ENCODE peak calls at places on chromosomes 12 and 14, in six cellular contexts. B, V, A, S, H and Q are unnamed samples. For H3K4me1, the result is how much of the 10 kb centered on the place peaks cover.

GRCh38 chr12:12219664-12220063 is 47.2 kb downstream of the LRP6 start:
- DNase-seq in B (no peak), S (no peak), V (no peak), H (no peak), A (no peak), Q (no peak)

GRCh38 chr12:41769810-41770209 is 374.9 kb downstream of the GXYLT1 start:
- DNase-seq in S (no peak), A (no peak), V (no peak), B (no peak), H (no peak), Q (no peak)

GRCh38 chr12:2834581-2835491 is at the start of gene NRIP2:
- DNase-seq in B (no peak), S (no peak), V (no peak), A (no peak), H (peak), Q (no peak)

GRCh38 chr12:91091916-91092715 is 19.2 kb downstream of the LUM start:
- DNase-seq in B (no peak), V (no peak), A (no peak), H (no peak), S (no peak), Q (no peak)

GRCh38 chr12:57135487-57135886 is 7.2 kb downstream of the LRP1 start:
- DNase-seq in B (no peak), H (peak), S (no peak), V (no peak), A (no peak), Q (no peak)

GRCh38 chr14:93728651-93729016 is 59.7 kb downstream of the PRIMA1 start:
- DNase-seq in H (no peak), A (no peak), V (no peak), B (no peak), S (no peak), Q (no peak)

GRCh38 chr12:82651489-82651888 is 35.2 kb upstream of the TMTC2 start:
- DNase-seq in V (peak), S (no peak), B (no peak), H (no peak), A (no peak), Q (no peak)

GRCh38 chr12:22787557-22787956 is 162.6 kb downstream of the ETNK1 start:
- DNase-seq in S (no peak), B (no peak), A (no peak), V (no peak), H (no peak), Q (no peak)

GRCh38 chr12:96141216-96141944 is 52.8 kb upstream of the ELK3 start:
- DNase-seq in S (no peak), B (no peak), A (no peak), V (no peak), H (no peak), Q (no peak)

GRCh38 chr14:106201376-106201775 is 675.0 kb downstream of the TMEM121 start:
- DNase-seq in B (no peak), A (no peak), H (no peak), V (no peak), S (peak), Q (no peak)

DNA sequence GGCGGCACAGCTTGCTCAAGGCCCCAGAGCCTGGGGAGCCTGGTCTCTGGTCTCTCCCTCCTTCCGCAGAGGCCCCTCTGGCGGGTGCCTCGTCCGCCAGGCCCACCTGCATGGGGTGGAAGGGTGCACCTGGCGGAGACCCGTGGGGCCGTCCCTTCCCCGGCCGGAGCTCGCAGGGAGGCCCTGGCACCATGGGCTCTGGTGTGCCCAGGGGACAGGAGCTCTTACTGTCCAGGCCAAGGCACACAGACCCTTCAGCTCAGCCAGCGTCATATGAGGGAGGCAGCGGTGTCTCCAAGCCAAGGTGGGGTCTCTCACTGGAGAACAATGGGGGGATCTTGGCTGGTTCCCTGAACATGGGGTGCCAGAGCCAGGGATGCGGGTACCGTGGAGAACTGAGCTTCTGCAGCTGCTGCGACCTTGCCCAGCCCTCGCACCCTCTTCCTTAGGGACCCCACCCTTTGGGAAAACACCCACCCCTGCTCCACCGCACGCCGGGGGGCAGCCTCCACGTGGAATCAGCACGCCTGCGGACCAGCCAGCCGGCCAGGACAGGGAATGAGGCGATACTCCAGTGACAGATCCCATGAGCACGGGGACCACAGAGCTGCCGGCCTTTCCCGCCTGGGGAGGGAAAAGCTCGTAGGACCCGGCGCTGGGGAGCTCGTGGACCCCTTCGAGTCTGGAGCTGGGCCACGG is 25.7 kb upstream of the GALNT9 start:
- DNase-seq in H (peak), A (no peak), S (no peak), V (no peak), B (no peak), Q (no peak)
- TF ChIP-seq CTCF in H (no peak), A (no peak), S (no peak), V (no peak), B (no peak), Q (no peak)

GRCh38 chr12:24899503-24900098 is 49.3 kb downstream of the BCAT1 start:
- DNase-seq in H (no peak), A (no peak), V (no peak), S (no peak), B (no peak), Q (no peak)

GRCh38 chr12:24902521-24903304 is 46.2 kb downstream of the BCAT1 start:
- DNase-seq in H (peak), S (no peak), A (no peak), V (no peak), B (no peak), Q (peak)

GRCh38 chr12:24903305-24904088 is 45.4 kb downstream of the BCAT1 start:
- DNase-seq in B (no peak), A (no peak), H (no peak), V (no peak), S (no peak), Q (peak)

GRCh38 chr12:24904871-24905270 is 44.0 kb downstream of the BCAT1 start:
- DNase-seq in B (no peak), S (no peak), A (no peak), V (no peak), H (no peak), Q (no peak)

GRCh38 chr12:24901975-24902461 is 46.9 kb downstream of the BCAT1 start:
- DNase-seq in H (no peak), A (no peak), S (no peak), V (no peak), B (no peak), Q (no peak)
- H3K4me1 ChIP-seq in H (under half), A (under half), S (under half), V (under half), B (under half), Q (under half)

GRCh38 chr14:73751157-73751691 is 37.0 kb upstream of the PNMA1 start:
- DNase-seq in S (no peak), B (no peak), V (no peak), A (no peak), H (no peak), Q (no peak)

GRCh38 chr14:73753043-73753886 is 39.1 kb upstream of the PNMA1 start:
- DNase-seq in V (no peak), H (no peak), A (peak), B (no peak), S (peak), Q (no peak)

GRCh38 chr14:73753887-73754880 is 40.0 kb upstream of the PNMA1 start:
- DNase-seq in A (peak), V (no peak), H (no peak), S (no peak), B (no peak), Q (no peak)

GRCh38 chr14:73750161-73750901 is 36.1 kb upstream of the PNMA1 start:
- DNase-seq in B (peak), A (no peak), H (no peak), V (no peak), S (no peak), Q (no peak)

DNA sequence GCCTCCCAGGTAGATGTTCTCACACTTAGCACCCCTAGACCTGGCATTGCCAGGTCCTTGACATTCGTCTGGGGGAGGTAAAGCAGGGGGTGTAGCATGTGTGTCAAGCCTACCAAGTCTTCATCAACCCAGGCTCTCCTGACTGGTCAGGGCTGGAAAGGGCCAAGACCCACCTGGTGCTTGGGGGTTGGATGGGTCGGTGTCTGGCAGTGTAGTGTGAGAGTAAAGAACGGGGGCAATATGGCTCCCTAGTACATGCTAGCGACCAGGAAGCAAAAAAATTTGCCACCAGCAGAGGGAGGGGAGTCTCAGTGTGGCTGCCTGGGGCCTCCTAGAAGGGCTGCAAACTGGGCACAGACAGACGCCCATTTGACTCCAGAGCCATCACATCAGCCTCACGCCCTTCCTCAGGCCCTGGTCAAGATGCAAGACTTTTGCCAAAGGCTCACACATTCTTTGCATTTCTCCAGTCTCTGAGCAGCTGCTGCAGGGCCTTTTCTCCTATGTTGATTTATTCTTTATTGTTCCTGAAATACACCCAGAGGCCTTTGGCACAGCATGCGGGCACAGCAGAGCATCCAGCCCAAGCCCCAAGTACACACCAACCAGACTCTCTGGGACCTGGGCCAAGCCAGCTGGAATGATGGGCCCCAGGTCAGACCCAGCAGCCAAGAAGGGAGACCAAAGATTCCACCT is 38.3 kb upstream of the PNMA1 start:
- DNase-seq in S (no peak), A (peak), V (no peak), H (peak), B (no peak), Q (no peak)
- TF ChIP-seq CTCF in S (peak), A (peak), V (no peak), H (peak), B (no peak), Q (peak)

GRCh38 chr14:104678901-104679705 is 10.3 kb upstream of the INF2 start:
- DNase-seq in V (no peak), S (no peak), B (no peak), H (peak), A (no peak), Q (no peak)

GRCh38 chr14:104676694-104677505 is 12.5 kb upstream of the INF2 start:
- DNase-seq in B (no peak), H (peak), A (no peak), S (no peak), V (no peak), Q (peak)

GRCh38 chr14:104678346-104678745 is 11.1 kb upstream of the INF2 start:
- DNase-seq in A (no peak), V (no peak), S (no peak), H (peak), B (no peak), Q (no peak)

GRCh38 chr14:104676130-104676693 is 13.2 kb upstream of the INF2 start:
- DNase-seq in V (no peak), H (no peak), S (no peak), B (no peak), A (no peak), Q (peak)

DNA sequence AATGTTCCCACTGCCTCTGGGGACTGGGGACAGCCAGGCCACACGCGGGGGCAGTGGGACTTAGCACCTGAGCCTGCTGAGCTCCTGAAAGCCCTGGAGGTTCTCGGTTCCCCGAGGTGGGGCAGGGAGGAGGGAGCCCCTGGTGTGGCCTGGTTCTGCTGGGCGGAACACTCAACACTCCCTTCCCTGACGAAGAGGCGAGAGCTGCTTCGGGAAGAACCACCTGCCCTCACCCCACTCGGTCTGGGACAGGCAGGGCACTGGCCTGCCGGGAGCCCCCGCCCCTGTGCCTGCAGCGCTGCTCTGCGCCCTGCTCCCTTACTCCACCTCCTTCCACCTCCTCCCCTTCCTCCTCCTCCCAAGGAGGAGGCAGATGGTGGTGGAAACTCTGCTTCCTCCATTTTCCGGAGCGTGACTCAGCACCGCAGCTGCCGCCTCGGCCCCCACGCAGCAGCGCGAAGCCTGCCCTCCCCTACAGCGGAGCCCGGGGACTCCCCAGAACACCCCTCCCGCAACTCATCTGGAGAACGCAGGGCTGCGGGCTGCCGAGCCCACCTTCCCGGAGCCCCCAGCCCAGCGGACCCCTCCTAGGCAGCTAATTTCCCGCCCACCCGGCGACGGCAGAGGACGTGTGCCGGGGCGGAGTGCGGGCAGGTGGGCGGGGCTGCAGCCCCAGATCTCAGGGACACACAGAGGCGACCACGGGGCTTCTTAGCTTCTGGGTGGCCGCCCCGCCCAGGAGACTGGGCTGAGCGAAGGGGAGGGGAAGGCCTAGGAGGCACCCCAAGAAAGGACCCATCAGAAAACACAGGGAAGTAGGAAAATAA is 11.7 kb upstream of the INF2 start:
- DNase-seq in S (peak), B (peak), A (peak), V (no peak), H (peak), Q (no peak)
- H3K4me1 ChIP-seq in S (half or more), B (under half), A (under half), V (half or more), H (under half), Q (half or more)

DNA sequence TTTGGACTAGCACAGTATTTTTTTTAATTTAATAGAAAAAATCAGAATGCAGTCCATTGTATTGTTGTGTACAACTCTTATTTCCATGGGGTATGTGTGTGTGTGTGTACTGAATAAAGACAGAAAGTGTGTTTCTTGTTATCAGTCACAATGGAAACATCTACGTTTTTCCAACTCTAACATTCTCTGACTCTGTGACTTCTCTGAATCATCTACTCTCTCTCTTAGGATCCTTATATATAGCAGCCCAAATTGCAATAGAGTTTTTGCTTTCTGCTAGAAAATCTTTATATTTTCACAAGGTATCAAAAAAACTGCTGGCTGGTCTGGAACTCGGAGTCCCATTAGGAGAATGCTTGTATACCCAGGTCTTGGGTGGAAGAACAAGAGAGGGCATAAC is 138.9 kb upstream of the ARID2 start:
- DNase-seq in H (no peak), A (no peak), S (no peak), V (no peak), B (no peak), Q (no peak)
- TF ChIP-seq CTCF in H (no peak), A (no peak), S (no peak), V (no peak), B (no peak), Q (no peak)

GRCh38 chr14:72613196-72613974 is 280.5 kb downstream of the DPF3 start:
- DNase-seq in S (no peak), B (peak), A (no peak), V (no peak), H (peak), Q (peak)

GRCh38 chr14:72610831-72611200 is 283.1 kb downstream of the DPF3 start:
- DNase-seq in V (no peak), B (no peak), A (no peak), H (no peak), S (no peak), Q (no peak)

GRCh38 chr14:72610096-72610830 is 283.6 kb downstream of the DPF3 start:
- DNase-seq in A (no peak), V (no peak), B (no peak), S (no peak), H (no peak), Q (no peak)

GRCh38 chr14:72611506-72611905 is 282.4 kb downstream of the DPF3 start:
- DNase-seq in B (no peak), H (no peak), A (no peak), V (no peak), S (no peak), Q (peak)

DNA sequence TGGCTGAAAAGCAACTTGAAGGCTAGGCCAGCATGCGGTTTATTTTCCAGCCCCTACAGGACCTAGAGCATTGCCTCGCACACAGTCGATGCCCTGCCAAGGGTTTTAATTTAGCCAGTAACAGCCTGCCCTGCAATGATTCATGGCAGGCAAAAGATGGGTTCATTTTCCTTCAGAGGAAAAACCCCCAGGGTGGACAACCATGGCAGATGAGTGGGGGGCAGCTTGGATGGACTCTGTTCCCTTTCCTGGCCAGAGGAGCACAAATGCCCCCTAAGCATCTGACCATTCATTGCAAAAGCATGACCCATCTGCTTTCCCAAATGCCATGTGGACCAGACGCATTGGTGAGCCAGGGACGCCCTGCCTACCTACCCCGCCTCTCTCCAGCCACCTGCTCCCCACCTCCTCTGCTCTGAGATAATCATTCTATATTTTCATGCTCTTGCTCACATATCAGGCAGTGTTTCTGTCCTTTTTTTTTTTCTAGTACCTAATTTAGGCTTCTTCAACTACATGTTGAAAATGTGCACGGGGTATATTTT is 281.9 kb downstream of the DPF3 start:
- DNase-seq in S (no peak), H (no peak), B (no peak), A (no peak), V (no peak), Q (peak)
- H3K4me1 ChIP-seq in S (under half), H (half or more), B (under half), A (under half), V (under half), Q (under half)

GRCh38 chr14:72476657-72477499 is 417.0 kb downstream of the DPF3 start:
- DNase-seq in S (no peak), B (no peak), H (no peak), A (peak), V (peak), Q (no peak)
- TF ChIP-seq CTCF in S (no peak), B (no peak), H (no peak), A (no peak), V (no peak), Q (no peak)

GRCh38 chr14:90408713-90409112 is 11.9 kb downstream of the CALM1 start:
- DNase-seq in V (no peak), B (no peak), A (no peak), H (no peak), S (no peak), Q (no peak)
- H3K4me1 ChIP-seq in V (under half), B (under half), A (under half), H (under half), S (under half), Q (under half)

DNA sequence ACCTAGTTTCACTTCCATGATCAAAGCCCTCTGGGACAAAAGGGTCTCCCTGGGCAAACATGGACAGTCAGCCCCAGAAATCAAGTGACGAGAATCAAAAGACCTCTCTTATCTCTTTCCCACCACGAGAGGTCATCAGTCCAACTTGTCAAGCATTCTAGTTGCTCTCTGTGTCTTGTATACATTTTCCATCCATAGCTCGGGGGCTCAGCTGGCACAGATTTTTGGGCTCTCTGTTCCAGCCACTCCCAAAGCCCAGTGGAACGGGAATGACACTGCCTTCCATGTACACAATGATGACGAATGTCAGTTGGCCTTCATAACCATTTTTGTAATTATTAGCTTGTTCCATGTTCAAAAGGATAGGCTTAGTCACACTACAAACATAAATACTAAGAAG is 29.7 kb downstream of the NOS1 start:
- DNase-seq in V (no peak), B (no peak), S (no peak), A (no peak), H (no peak), Q (no peak)
- TF ChIP-seq CTCF in V (peak), B (no peak), S (no peak), A (no peak), H (no peak), Q (no peak)